ENCODE peak calls at places on chromosomes 3 and 15, in four cellular contexts. H is HEK293T, Y is GM12878, N is K562. X is an unnamed sample.

GRCh38 chr3:50574280-50574831 is 5.0 kb downstream of the HEMK1 start:
- DNase-seq in H (no peak), Y (no peak), N (no peak), X (no peak)

GRCh38 chr15:83112233-83112958 is 5.0 kb downstream of the TM6SF1 start:
- DNase-seq in H (no peak), Y (no peak), N (no peak), X (no peak)

GRCh38 chr3:115709931-115710330 is 86.6 kb downstream of the GAP43 start:
- DNase-seq in H (no peak), Y (no peak), N (no peak), X (no peak)

GRCh38 chr3:112395166-112395894 is 62.4 kb downstream of the CD200 start:
- DNase-seq in H (no peak), Y (no peak), N (no peak), X (no peak)

GRCh38 chr3:37308247-37308646 is 133.9 kb upstream of the LRRFIP2 start:
- DNase-seq in H (no peak), Y (no peak), N (peak), X (peak)

GRCh38 chr3:115279939-115280338 is 132.9 kb upstream of the ZBTB20 start:
- DNase-seq in H (no peak), Y (no peak), N (no peak), X (no peak)

GRCh38 chr3:37487785-37488184 is 313.4 kb upstream of the LRRFIP2 start:
- DNase-seq in H (no peak), Y (no peak), N (no peak), X (no peak)

GRCh38 chr3:27720899-27721716 is 1.0 kb downstream of the EOMES start:
- DNase-seq in H (peak), Y (no peak), N (no peak), X (no peak)

GRCh38 chr3:3200632-3201212 is 21.2 kb upstream of the CRBN start:
- DNase-seq in H (peak), Y (peak), N (peak), X (peak)

GRCh38 chr3:192445768-192446644 is 281.3 kb downstream of the FGF12 start:
- DNase-seq in H (no peak), Y (no peak), N (no peak), X (no peak)

GRCh38 chr3:119293761-119294401 is at the start of gene ARHGAP31:
- DNase-seq in H (peak), Y (peak), N (no peak), X (peak)

GRCh38 chr3:81521855-81522254 is 239.6 kb downstream of the GBE1 start:
- DNase-seq in H (no peak), Y (no peak), N (no peak), X (no peak)

GRCh38 chr3:30544811-30545210 is 61.6 kb upstream of the TGFBR2 start:
- DNase-seq in H (no peak), Y (no peak), N (no peak), X (no peak)

GRCh38 chr3:131591394-131591990 is 88.7 kb upstream of the MRPL3 start:
- DNase-seq in H (no peak), Y (no peak), N (no peak), X (no peak)

GRCh38 chr15:45402955-45403892 is 24.9 kb upstream of the GATM start:
- DNase-seq in H (peak), Y (no peak), N (peak), X (no peak)

GRCh38 chr3:167437428-167438139 is 36.3 kb downstream of the SERPINI2 start:
- DNase-seq in H (no peak), Y (no peak), N (no peak), X (no peak)

GRCh38 chr15:62163847-62164499 is 1.1 kb downstream of the C2CD4B start:
- DNase-seq in H (peak), Y (no peak), N (no peak), X (no peak)

GRCh38 chr3:9396301-9396631 is 1.1 kb upstream of the SETD5 start:
- DNase-seq in H (peak), Y (peak), N (peak), X (no peak)

GRCh38 chr3:44894485-44894884 is 20.1 kb downstream of the TGM4 start:
- DNase-seq in H (no peak), Y (no peak), N (no peak), X (no peak)

GRCh38 chr3:168123211-168124173 is 27.8 kb upstream of the GOLIM4 start:
- DNase-seq in H (no peak), Y (no peak), N (no peak), X (no peak)

GRCh38 chr3:43389388-43390254 is 103.3 kb downstream of the SNRK start:
- DNase-seq in H (no peak), Y (peak), N (no peak), X (peak)

GRCh38 chr3:168061332-168061996 is 34.3 kb downstream of the GOLIM4 start:
- DNase-seq in H (no peak), Y (no peak), N (no peak), X (peak)

GRCh38 chr3:9201278-9201677 is 48.2 kb downstream of the SRGAP3 start:
- DNase-seq in H (no peak), Y (no peak), N (no peak), X (no peak)

GRCh38 chr3:65967376-65967775 is 71.3 kb downstream of the MAGI1 start:
- DNase-seq in H (no peak), Y (no peak), N (no peak), X (no peak)

GRCh38 chr15:66231421-66232266 is 21.9 kb downstream of the MEGF11 start:
- DNase-seq in H (no peak), Y (no peak), N (no peak), X (no peak)

GRCh38 chr3:40585381-40586016 is 60.7 kb downstream of the ZNF621 start:
- DNase-seq in H (no peak), Y (no peak), N (no peak), X (no peak)

GRCh38 chr15:20294651-20295237 is 246.9 kb downstream of the GOLGA6L6 start:
- DNase-seq in H (no peak), Y (no peak), N (no peak), X (no peak)

DNA sequence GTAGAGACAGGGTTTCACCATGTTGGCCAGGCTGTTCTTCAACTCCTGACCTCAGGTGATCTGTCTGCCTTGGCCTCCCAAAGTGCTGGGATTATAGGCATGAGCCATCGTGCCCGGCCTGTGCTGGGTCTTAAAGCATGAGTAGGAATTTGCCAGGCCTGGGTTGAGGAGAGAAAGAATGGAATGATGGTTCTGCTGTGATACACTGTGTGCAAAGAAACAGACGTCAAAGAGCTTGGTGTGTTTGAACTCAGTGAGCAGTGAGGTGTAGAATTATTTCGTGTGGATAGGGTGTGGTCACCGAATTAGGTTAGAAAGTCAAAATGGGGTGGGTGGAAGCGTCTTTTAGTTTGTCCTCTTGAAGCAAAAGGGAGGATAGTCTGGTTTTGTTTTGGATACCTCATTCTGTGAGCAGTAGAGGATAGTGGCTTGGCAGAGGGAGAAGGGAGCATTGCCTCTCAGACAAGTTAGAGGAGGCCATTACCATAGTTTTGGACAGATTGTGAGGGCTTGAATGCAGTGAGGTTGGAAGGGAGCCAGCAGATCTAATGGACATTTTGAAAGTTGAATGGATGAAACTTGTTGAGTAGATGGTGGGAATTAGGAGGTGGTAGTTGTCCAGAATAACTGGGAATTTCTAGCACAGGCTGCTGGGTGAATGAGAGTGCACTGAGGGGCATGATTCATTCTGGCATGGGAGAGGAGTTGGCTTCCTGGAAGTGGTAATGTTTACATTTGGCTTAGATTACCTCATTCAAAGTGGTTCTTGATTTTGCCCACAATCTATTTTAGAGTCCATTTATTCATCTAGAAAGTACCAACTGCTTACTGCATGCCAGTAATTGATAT is 27.2 kb downstream of the AKAP13 start:
- DNase-seq in H (peak), Y (no peak), N (no peak), X (peak)
- TF ChIP-seq FOXK2 in H (no peak), Y (no peak), N (no peak), X (no peak)

GRCh38 chr15:98160236-98160635 is 199.7 kb downstream of the ARRDC4 start:
- DNase-seq in H (no peak), Y (no peak), N (no peak), X (no peak)
- TF ChIP-seq FOXK2 in H (no peak), Y (no peak), N (no peak), X (no peak)

DNA sequence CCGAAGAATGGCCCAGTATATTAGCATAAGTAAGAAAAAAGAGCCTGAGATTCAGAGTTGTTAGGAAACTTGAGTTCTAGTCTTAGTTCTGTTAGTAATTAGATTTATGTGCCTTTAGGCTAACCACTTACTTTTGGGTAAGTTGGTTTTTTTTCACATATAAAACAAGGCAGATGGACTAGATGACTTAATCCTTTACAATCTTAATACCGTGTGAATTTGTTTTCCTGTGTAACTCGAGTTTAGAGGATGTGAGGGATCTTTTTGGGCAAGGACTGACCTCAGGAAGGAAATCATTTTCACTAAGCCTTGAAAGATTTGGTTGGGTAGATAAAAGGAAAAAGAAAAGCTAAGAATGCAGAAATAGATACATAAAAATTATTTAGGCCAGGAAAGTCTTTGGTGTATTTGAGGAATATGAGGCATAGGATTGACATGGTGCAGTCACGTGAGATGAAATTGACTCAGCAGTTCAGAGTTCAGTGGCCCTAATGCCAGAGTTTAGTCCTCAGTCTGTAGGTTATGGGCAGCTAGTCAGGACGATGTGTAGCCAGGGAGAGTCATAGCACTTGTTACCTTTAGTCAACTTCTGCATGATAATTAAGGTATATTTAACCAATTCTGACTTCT is 34.6 kb downstream of the PAK2 start:
- DNase-seq in H (no peak), Y (peak), N (no peak), X (peak)
- TF ChIP-seq FOXK2 in H (no peak), Y (no peak), N (no peak), X (no peak)

GRCh38 chr15:46567968-46568367 is 933.1 kb downstream of the SQOR start:
- DNase-seq in H (no peak), Y (no peak), N (no peak), X (no peak)
- TF ChIP-seq FOXK2 in H (no peak), Y (no peak), N (no peak), X (no peak)

DNA sequence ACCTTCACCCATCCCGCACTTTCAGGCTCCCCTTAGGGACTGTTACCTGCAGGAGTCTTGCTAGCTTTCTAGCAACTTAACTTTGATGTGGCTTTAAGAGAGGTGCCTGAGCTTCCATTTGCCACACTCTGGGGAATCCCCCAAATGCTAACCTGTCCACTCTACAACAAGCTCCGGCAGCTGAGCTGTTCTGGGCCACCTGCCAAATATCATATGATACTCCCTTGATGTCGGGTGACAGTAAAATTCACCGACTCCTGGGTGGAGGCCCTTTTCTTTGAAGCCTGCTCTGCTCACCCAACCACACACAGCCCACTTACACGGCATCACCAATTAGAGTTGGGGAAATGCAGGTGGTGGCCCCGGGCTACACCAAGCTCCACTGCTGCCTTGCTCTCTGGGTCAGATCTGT is 38.0 kb upstream of the XCR1 start:
- DNase-seq in H (no peak), Y (peak), N (no peak), X (no peak)
- TF ChIP-seq FOXK2 in H (no peak), Y (no peak), N (no peak), X (no peak)

GRCh38 chr3:58266577-58266976 is 29.0 kb downstream of the ABHD6 start:
- DNase-seq in H (no peak), Y (no peak), N (no peak), X (no peak)
- TF ChIP-seq FOXK2 in H (no peak), Y (no peak), N (no peak), X (no peak)

GRCh38 chr15:60840306-60840702 is 361.4 kb upstream of the ICE2 start:
- DNase-seq in H (no peak), Y (no peak), N (no peak), X (no peak)

GRCh38 chr15:60838206-60838605 is 359.3 kb upstream of the ICE2 start:
- DNase-seq in H (no peak), Y (no peak), N (no peak), X (no peak)

GRCh38 chr15:60843482-60843881 is 364.5 kb upstream of the ICE2 start:
- DNase-seq in H (no peak), Y (no peak), N (no peak), X (no peak)

GRCh38 chr15:60842694-60843093 is 363.8 kb upstream of the ICE2 start:
- DNase-seq in H (no peak), Y (no peak), N (no peak), X (no peak)

GRCh38 chr15:60840703-60841411 is 361.9 kb upstream of the ICE2 start:
- DNase-seq in H (no peak), Y (no peak), N (no peak), X (no peak)
- TF ChIP-seq FOXK2 in H (no peak), Y (no peak), N (no peak), X (no peak)

GRCh38 chr15:35444557-35445204 is 101.3 kb downstream of the DPH6 start:
- DNase-seq in H (peak), Y (peak), N (peak), X (peak)
- TF ChIP-seq FOXK2 in H (no peak), Y (no peak), N (no peak), X (no peak)

GRCh38 chr3:108552267-108553159 is 36.7 kb downstream of the CIP2A start:
- DNase-seq in H (no peak), Y (no peak), N (no peak), X (peak)
- TF ChIP-seq FOXK2 in H (no peak), Y (no peak), N (no peak), X (no peak)

GRCh38 chr3:122023335-122023734 is 1.3 kb upstream of the ILDR1 start:
- DNase-seq in H (no peak), Y (no peak), N (no peak), X (no peak)

GRCh38 chr3:122019493-122019892 is 2.6 kb downstream of the ILDR1 start:
- DNase-seq in H (no peak), Y (no peak), N (no peak), X (no peak)

GRCh38 chr3:122021037-122021436 is 1.0 kb downstream of the ILDR1 start:
- DNase-seq in H (no peak), Y (no peak), N (no peak), X (no peak)

GRCh38 chr3:122024800-122025199 is 2.8 kb upstream of the ILDR1 start:
- DNase-seq in H (no peak), Y (no peak), N (no peak), X (no peak)

DNA sequence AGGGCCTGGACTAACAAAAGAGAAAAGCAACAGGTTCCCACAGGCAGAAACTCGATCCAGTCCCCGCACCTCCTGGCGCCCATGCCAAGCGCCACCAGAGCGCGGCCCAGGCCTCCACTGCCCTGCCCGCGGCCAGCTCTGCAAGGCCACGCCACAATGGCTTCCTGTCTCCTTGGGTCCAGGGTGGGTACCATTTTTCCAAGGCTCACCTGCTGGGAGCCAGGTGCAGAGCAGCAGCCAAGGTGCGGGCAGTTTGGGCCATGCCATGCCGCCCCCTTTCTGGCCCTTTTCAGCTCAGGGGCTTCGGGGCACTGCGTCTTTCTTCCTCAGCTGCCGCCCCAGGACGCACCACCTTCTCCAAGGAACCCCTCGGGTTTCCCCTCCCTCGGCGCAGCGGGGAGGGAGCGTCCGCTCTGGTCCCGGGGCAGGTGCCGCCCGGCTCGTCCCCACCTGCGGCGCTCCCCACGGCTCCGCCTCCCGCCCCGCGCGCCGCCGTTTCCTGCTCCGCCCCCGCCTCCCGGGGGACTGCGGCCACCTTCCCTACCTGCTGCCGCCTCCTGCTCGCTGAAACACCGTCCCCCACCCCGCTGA is at the start of gene ILDR1:
- DNase-seq in H (no peak), Y (no peak), N (peak), X (no peak)
- TF ChIP-seq FOXK2 in H (no peak), Y (no peak), N (no peak), X (no peak)

X was measured in HepG2.